ENCODE peak calls at places on chromosomes 12 and 14, in seven cellular contexts. J, Y, U, Q, S, E and F are unnamed samples.

GRCh38 chr12:13071305-13072280 is 27.4 kb downstream of the FAM234B start:
- DNase-seq in Q (no peak), U (no peak), S (no peak), J (no peak), Y (no peak), E (no peak), F (no peak)

GRCh38 chr12:57266681-57267080 is 15.7 kb upstream of the STAC3 start:
- DNase-seq in S (no peak), J (no peak), U (no peak), Q (no peak), E (no peak), Y (no peak), F (no peak)

GRCh38 chr14:98578204-98578603 is 693.8 kb downstream of the BCL11B start:
- DNase-seq in J (no peak), S (no peak), Q (no peak), U (no peak), E (no peak), Y (no peak), F (no peak)

GRCh38 chr12:76346798-76347420 is 1.3 kb downstream of the BBS10 start:
- DNase-seq in Y (peak), S (no peak), Q (no peak), U (peak), J (peak), E (no peak), F (no peak)

GRCh38 chr14:64478634-64479250 is 13.4 kb downstream of the AKAP5 start:
- DNase-seq in Y (no peak), J (peak), E (no peak), Q (no peak), S (no peak), U (no peak), F (no peak)

GRCh38 chr14:24952851-24953666 is 96.9 kb downstream of the STXBP6 start:
- DNase-seq in Q (no peak), U (no peak), S (no peak), J (no peak), E (no peak), Y (no peak), F (no peak)

GRCh38 chr12:92408072-92408900 is 262.6 kb upstream of the BTG1 start:
- DNase-seq in S (no peak), Y (no peak), Q (peak), U (peak), J (peak), E (peak), F (no peak)

GRCh38 chr12:115230576-115230975 is 546.6 kb upstream of the TBX3 start:
- DNase-seq in S (no peak), U (no peak), Y (no peak), Q (no peak), J (no peak), E (no peak), F (no peak)

GRCh38 chr14:86357866-86358265 is 827.9 kb downstream of the FLRT2 start:
- DNase-seq in Y (no peak), J (no peak), Q (no peak), S (no peak), E (no peak), U (no peak), F (no peak)

GRCh38 chr14:39154594-39155189 is 15.4 kb downstream of the TRAPPC6B start:
- DNase-seq in J (no peak), U (no peak), Y (no peak), S (no peak), Q (no peak), E (no peak), F (no peak)

GRCh38 chr14:29548948-29549370 is 378.7 kb downstream of the PRKD1 start:
- DNase-seq in Y (no peak), S (no peak), Q (no peak), U (no peak), E (peak), J (peak), F (peak)

GRCh38 chr12:82359115-82359478 is 768 bp downstream of the METTL25 start:
- DNase-seq in Y (no peak), S (no peak), J (no peak), Q (no peak), U (peak), E (no peak), F (no peak)